ENCODE peak calls at places on chromosomes 16 and 17, in nine cellular contexts. One of them, this sample, is unnamed.

GRCh38 chr16:82776466-82777146 is 149.8 kb downstream of the CDH13 start:
- DNase-seq in fibroblast of the conjunctiva: no peak
- DNase-seq in SJSA1: no peak
- DNase-seq in hippocampal formation: no peak
- DNase-seq in HT1080: peak; percentile 53
- DNase-seq in GM03348: no peak
- DNase-seq in CD4-positive, alpha-beta T cell: no peak
- DNase-seq in lung: no peak
- DNase-seq in skeletal muscle cell: no peak
- DNase-seq in this sample: no peak

GRCh38 chr17:76014100-76014924 is 12.8 kb downstream of the EVPL start:
- DNase-seq in fibroblast of the conjunctiva: peak; percentile 45
- DNase-seq in SJSA1: peak; percentile 86
- DNase-seq in hippocampal formation: peak; percentile 41
- DNase-seq in HT1080: peak; percentile 61
- DNase-seq in GM03348: peak; percentile 91
- DNase-seq in CD4-positive, alpha-beta T cell: peak; percentile 67
- DNase-seq in lung: peak; percentile 72
- DNase-seq in skeletal muscle cell: no peak
- DNase-seq in this sample: peak; percentile 87

GRCh38 chr16:50666658-50667496 is 14.2 kb downstream of the SNX20 start:
- DNase-seq in fibroblast of the conjunctiva: no peak
- DNase-seq in SJSA1: no peak
- DNase-seq in hippocampal formation: no peak
- DNase-seq in HT1080: no peak
- DNase-seq in GM03348: no peak
- DNase-seq in CD4-positive, alpha-beta T cell: no peak
- DNase-seq in lung: no peak
- DNase-seq in skeletal muscle cell: no peak
- DNase-seq in this sample: no peak

GRCh38 chr17:46978489-46979022 is 497 bp downstream of the RPRML start:
- DNase-seq in fibroblast of the conjunctiva: no peak
- DNase-seq in SJSA1: no peak
- DNase-seq in hippocampal formation: no peak
- DNase-seq in HT1080: no peak
- DNase-seq in GM03348: peak; percentile 20
- DNase-seq in CD4-positive, alpha-beta T cell: no peak
- DNase-seq in lung: no peak
- DNase-seq in skeletal muscle cell: no peak
- DNase-seq in this sample: peak; percentile 62

GRCh38 chr17:65558683-65559311 is 2.7 kb downstream of the AXIN2 start:
- DNase-seq in fibroblast of the conjunctiva: no peak
- DNase-seq in SJSA1: no peak
- DNase-seq in hippocampal formation: no peak
- DNase-seq in HT1080: no peak
- DNase-seq in GM03348: peak; percentile 46
- DNase-seq in CD4-positive, alpha-beta T cell: no peak
- DNase-seq in lung: no peak
- DNase-seq in skeletal muscle cell: no peak
- DNase-seq in this sample: no peak

GRCh38 chr16:57645691-57646387 is 17.4 kb downstream of the ADGRG1 start:
- DNase-seq in fibroblast of the conjunctiva: no peak
- DNase-seq in SJSA1: no peak
- DNase-seq in hippocampal formation: no peak
- DNase-seq in HT1080: peak; percentile 57
- DNase-seq in GM03348: peak; percentile 69
- DNase-seq in CD4-positive, alpha-beta T cell: no peak
- DNase-seq in lung: no peak
- DNase-seq in skeletal muscle cell: no peak
- DNase-seq in this sample: no peak

GRCh38 chr16:87185313-87185712 is 131.9 kb downstream of the C16orf95 start:
- DNase-seq in fibroblast of the conjunctiva: no peak
- DNase-seq in SJSA1: no peak
- DNase-seq in hippocampal formation: no peak
- DNase-seq in HT1080: no peak
- DNase-seq in GM03348: no peak
- DNase-seq in CD4-positive, alpha-beta T cell: no peak
- DNase-seq in lung: no peak
- DNase-seq in skeletal muscle cell: no peak
- DNase-seq in this sample: no peak

GRCh38 chr16:69204106-69204655 is 17.2 kb downstream of the SNTB2 start:
- DNase-seq in fibroblast of the conjunctiva: no peak
- DNase-seq in SJSA1: no peak
- DNase-seq in hippocampal formation: no peak
- DNase-seq in HT1080: no peak
- DNase-seq in GM03348: no peak
- DNase-seq in CD4-positive, alpha-beta T cell: no peak
- DNase-seq in lung: no peak
- DNase-seq in skeletal muscle cell: no peak
- DNase-seq in this sample: no peak

GRCh38 chr17:21375757-21376584 is at the start of gene KCNJ12:
- DNase-seq in fibroblast of the conjunctiva: no peak
- DNase-seq in SJSA1: no peak
- DNase-seq in hippocampal formation: no peak
- DNase-seq in HT1080: no peak
- DNase-seq in GM03348: peak; percentile 53
- DNase-seq in CD4-positive, alpha-beta T cell: no peak
- DNase-seq in lung: no peak
- DNase-seq in skeletal muscle cell: no peak
- DNase-seq in this sample: no peak

GRCh38 chr16:85381738-85382592 is 231.2 kb upstream of the GSE1 start:
- DNase-seq in fibroblast of the conjunctiva: no peak
- DNase-seq in SJSA1: no peak
- DNase-seq in hippocampal formation: no peak
- DNase-seq in HT1080: no peak
- DNase-seq in GM03348: peak; percentile 25
- DNase-seq in CD4-positive, alpha-beta T cell: no peak
- DNase-seq in lung: no peak
- DNase-seq in skeletal muscle cell: no peak
- DNase-seq in this sample: no peak

GRCh38 chr16:28830531-28830930 is 7.7 kb downstream of the ATXN2L start:
- DNase-seq in fibroblast of the conjunctiva: no peak
- DNase-seq in SJSA1: no peak
- DNase-seq in hippocampal formation: no peak
- DNase-seq in HT1080: no peak
- DNase-seq in GM03348: no peak
- DNase-seq in CD4-positive, alpha-beta T cell: no peak
- DNase-seq in lung: no peak
- DNase-seq in skeletal muscle cell: no peak
- DNase-seq in this sample: no peak

GRCh38 chr17:7750321-7750821 is 32.8 kb downstream of the DNAH2 start:
- DNase-seq in fibroblast of the conjunctiva: peak; percentile 44
- DNase-seq in SJSA1: no peak
- DNase-seq in hippocampal formation: no peak
- DNase-seq in HT1080: peak; percentile 90
- DNase-seq in GM03348: peak; percentile 79
- DNase-seq in CD4-positive, alpha-beta T cell: no peak
- DNase-seq in lung: no peak
- DNase-seq in skeletal muscle cell: peak; percentile 55
- DNase-seq in this sample: no peak

GRCh38 chr17:44557653-44558285 is 485 bp downstream of the FZD2 start:
- DNase-seq in fibroblast of the conjunctiva: no peak
- DNase-seq in SJSA1: peak; percentile 76
- DNase-seq in hippocampal formation: no peak
- DNase-seq in HT1080: no peak
- DNase-seq in GM03348: peak; percentile 51
- DNase-seq in CD4-positive, alpha-beta T cell: no peak
- DNase-seq in lung: no peak
- DNase-seq in skeletal muscle cell: no peak
- DNase-seq in this sample: no peak

GRCh38 chr17:50288306-50288705 is 14.0 kb downstream of the TMEM92 start:
- DNase-seq in fibroblast of the conjunctiva: no peak
- DNase-seq in SJSA1: no peak
- DNase-seq in hippocampal formation: no peak
- DNase-seq in HT1080: no peak
- DNase-seq in GM03348: no peak
- DNase-seq in CD4-positive, alpha-beta T cell: no peak
- DNase-seq in lung: no peak
- DNase-seq in skeletal muscle cell: no peak
- DNase-seq in this sample: no peak

GRCh38 chr17:17575360-17576251 is 15.9 kb downstream of the PEMT start:
- DNase-seq in fibroblast of the conjunctiva: peak; percentile 49
- DNase-seq in SJSA1: no peak
- DNase-seq in hippocampal formation: no peak
- DNase-seq in HT1080: no peak
- DNase-seq in GM03348: peak; percentile 38
- DNase-seq in CD4-positive, alpha-beta T cell: no peak
- DNase-seq in lung: no peak
- DNase-seq in skeletal muscle cell: no peak
- DNase-seq in this sample: no peak

GRCh38 chr17:81589612-81590011 is 37.5 kb upstream of the FAAP100 start:
- DNase-seq in fibroblast of the conjunctiva: no peak
- DNase-seq in SJSA1: no peak
- DNase-seq in hippocampal formation: no peak
- DNase-seq in HT1080: no peak
- DNase-seq in GM03348: no peak
- DNase-seq in CD4-positive, alpha-beta T cell: no peak
- DNase-seq in lung: no peak
- DNase-seq in skeletal muscle cell: no peak
- DNase-seq in this sample: no peak

GRCh38 chr17:47957591-47958490 is at the start of gene PRR15L:
- DNase-seq in fibroblast of the conjunctiva: no peak
- DNase-seq in SJSA1: no peak
- DNase-seq in hippocampal formation: no peak
- DNase-seq in HT1080: no peak
- DNase-seq in GM03348: no peak
- DNase-seq in CD4-positive, alpha-beta T cell: no peak
- DNase-seq in lung: peak; percentile 84
- DNase-seq in skeletal muscle cell: no peak
- DNase-seq in this sample: peak; percentile 83

GRCh38 chr16:63050391-63050790 is 1014.2 kb upstream of the CDH8 start:
- DNase-seq in fibroblast of the conjunctiva: no peak
- DNase-seq in SJSA1: no peak
- DNase-seq in hippocampal formation: no peak
- DNase-seq in HT1080: no peak
- DNase-seq in GM03348: no peak
- DNase-seq in CD4-positive, alpha-beta T cell: no peak
- DNase-seq in lung: no peak
- DNase-seq in skeletal muscle cell: no peak
- DNase-seq in this sample: no peak

GRCh38 chr17:20022701-20023100 is 13.5 kb downstream of the SPECC1 start:
- DNase-seq in fibroblast of the conjunctiva: no peak
- DNase-seq in SJSA1: no peak
- DNase-seq in hippocampal formation: no peak
- DNase-seq in HT1080: no peak
- DNase-seq in GM03348: no peak
- DNase-seq in CD4-positive, alpha-beta T cell: no peak
- DNase-seq in lung: no peak
- DNase-seq in skeletal muscle cell: no peak
- DNase-seq in this sample: no peak

GRCh38 chr17:46759141-46759540 is 59.4 kb downstream of the WNT3 start:
- DNase-seq in fibroblast of the conjunctiva: no peak
- DNase-seq in SJSA1: no peak
- DNase-seq in hippocampal formation: no peak
- DNase-seq in HT1080: no peak
- DNase-seq in GM03348: no peak
- DNase-seq in CD4-positive, alpha-beta T cell: no peak
- DNase-seq in lung: no peak
- DNase-seq in skeletal muscle cell: no peak
- DNase-seq in this sample: no peak

GRCh38 chr17:68533887-68534700 is 21.9 kb downstream of the PRKAR1A start:
- DNase-seq in fibroblast of the conjunctiva: peak; percentile 68
- DNase-seq in SJSA1: no peak
- DNase-seq in hippocampal formation: no peak
- DNase-seq in HT1080: no peak
- DNase-seq in GM03348: peak; percentile 41
- DNase-seq in CD4-positive, alpha-beta T cell: no peak
- DNase-seq in lung: no peak
- DNase-seq in skeletal muscle cell: no peak
- DNase-seq in this sample: no peak

GRCh38 chr16:2895813-2896212 is 12.8 kb downstream of the FLYWCH2 start:
- DNase-seq in fibroblast of the conjunctiva: no peak
- DNase-seq in SJSA1: peak; percentile 64
- DNase-seq in hippocampal formation: no peak
- DNase-seq in HT1080: peak; percentile 65
- DNase-seq in GM03348: no peak
- DNase-seq in CD4-positive, alpha-beta T cell: no peak
- DNase-seq in lung: no peak
- DNase-seq in skeletal muscle cell: no peak
- DNase-seq in this sample: no peak

GRCh38 chr16:10876799-10877341 is at the start of gene CIITA:
- DNase-seq in fibroblast of the conjunctiva: peak; percentile 28
- DNase-seq in SJSA1: no peak
- DNase-seq in hippocampal formation: peak; percentile 61
- DNase-seq in HT1080: peak; percentile 97
- DNase-seq in GM03348: peak; percentile 60
- DNase-seq in CD4-positive, alpha-beta T cell: no peak
- DNase-seq in lung: peak; percentile 74
- DNase-seq in skeletal muscle cell: peak; percentile 80
- DNase-seq in this sample: peak; percentile 79

GRCh38 chr17:82031303-82031884 is at the start of gene RAC3:
- DNase-seq in fibroblast of the conjunctiva: no peak
- DNase-seq in SJSA1: no peak
- DNase-seq in hippocampal formation: no peak
- DNase-seq in HT1080: no peak
- DNase-seq in GM03348: peak; percentile 72
- DNase-seq in CD4-positive, alpha-beta T cell: no peak
- DNase-seq in lung: no peak
- DNase-seq in skeletal muscle cell: no peak
- DNase-seq in this sample: no peak

This sample was measured in pancreas.